ENCODE peak calls at places on chromosome 6, in ten cellular contexts. One of them, this sample, is unnamed.

GRCh38 chr6:148239777-148240462 is 102.7 kb upstream of the SASH1 start:
- DNase-seq in lower lobe of right lung: no peak
- DNase-seq in fibroblast of lung: no peak
- DNase-seq in A549: no peak
- DNase-seq in left ventricle myocardium inferior: no peak
- DNase-seq in right lobe of liver: no peak
- DNase-seq in transverse colon: no peak
- DNase-seq in kidney: no peak
- DNase-seq in colonic mucosa: no peak
- DNase-seq in HCT116: no peak
- DNase-seq in this sample: no peak

GRCh38 chr6:143843689-143844405 is 709 bp downstream of the LTV1 start:
- DNase-seq in lower lobe of right lung: no peak
- DNase-seq in fibroblast of lung: peak; percentile 17
- DNase-seq in A549: peak; percentile 9
- DNase-seq in left ventricle myocardium inferior: no peak
- DNase-seq in right lobe of liver: no peak
- DNase-seq in transverse colon: no peak
- DNase-seq in kidney: no peak
- DNase-seq in colonic mucosa: no peak
- DNase-seq in HCT116: no peak
- DNase-seq in this sample: no peak

GRCh38 chr6:88670369-88670768 is 293.0 kb downstream of the RNGTT start:
- DNase-seq in lower lobe of right lung: no peak
- DNase-seq in fibroblast of lung: no peak
- DNase-seq in A549: no peak
- DNase-seq in left ventricle myocardium inferior: no peak
- DNase-seq in right lobe of liver: peak; percentile 68
- DNase-seq in transverse colon: no peak
- DNase-seq in kidney: no peak
- DNase-seq in colonic mucosa: no peak
- DNase-seq in HCT116: no peak
- DNase-seq in this sample: no peak

GRCh38 chr6:156563710-156564109 is 213.5 kb upstream of the ARID1B start:
- DNase-seq in lower lobe of right lung: no peak
- DNase-seq in fibroblast of lung: no peak
- DNase-seq in A549: no peak
- DNase-seq in left ventricle myocardium inferior: no peak
- DNase-seq in right lobe of liver: no peak
- DNase-seq in transverse colon: no peak
- DNase-seq in kidney: no peak
- DNase-seq in colonic mucosa: no peak
- DNase-seq in HCT116: no peak
- DNase-seq in this sample: no peak

GRCh38 chr6:5135783-5136376 is 50.7 kb downstream of the PPP1R3G start:
- DNase-seq in lower lobe of right lung: no peak
- DNase-seq in fibroblast of lung: peak; percentile 23
- DNase-seq in A549: peak; percentile 49
- DNase-seq in left ventricle myocardium inferior: no peak
- DNase-seq in right lobe of liver: no peak
- DNase-seq in transverse colon: no peak
- DNase-seq in kidney: no peak
- DNase-seq in colonic mucosa: no peak
- DNase-seq in HCT116: peak; percentile 27
- DNase-seq in this sample: no peak

GRCh38 chr6:3031857-3032256 is 32.2 kb downstream of the NQO2 start:
- DNase-seq in lower lobe of right lung: no peak
- DNase-seq in fibroblast of lung: no peak
- DNase-seq in A549: no peak
- DNase-seq in left ventricle myocardium inferior: no peak
- DNase-seq in right lobe of liver: no peak
- DNase-seq in transverse colon: no peak
- DNase-seq in kidney: no peak
- DNase-seq in colonic mucosa: no peak
- DNase-seq in HCT116: no peak
- DNase-seq in this sample: no peak

GRCh38 chr6:126716826-126717514 is 377.1 kb downstream of the CENPW start:
- DNase-seq in lower lobe of right lung: no peak
- DNase-seq in fibroblast of lung: peak; percentile 8
- DNase-seq in A549: no peak
- DNase-seq in left ventricle myocardium inferior: no peak
- DNase-seq in right lobe of liver: no peak
- DNase-seq in transverse colon: no peak
- DNase-seq in kidney: no peak
- DNase-seq in colonic mucosa: no peak
- DNase-seq in HCT116: peak; percentile 27
- DNase-seq in this sample: no peak

GRCh38 chr6:145080651-145081050 is 654.7 kb downstream of the EPM2A start:
- DNase-seq in lower lobe of right lung: no peak
- DNase-seq in fibroblast of lung: peak; percentile 9
- DNase-seq in A549: no peak
- DNase-seq in left ventricle myocardium inferior: no peak
- DNase-seq in right lobe of liver: no peak
- DNase-seq in transverse colon: no peak
- DNase-seq in kidney: no peak
- DNase-seq in colonic mucosa: no peak
- DNase-seq in HCT116: no peak
- DNase-seq in this sample: no peak

GRCh38 chr6:89260832-89261231 is 43.7 kb upstream of the GABRR1 start:
- DNase-seq in lower lobe of right lung: no peak
- DNase-seq in fibroblast of lung: no peak
- DNase-seq in A549: no peak
- DNase-seq in left ventricle myocardium inferior: no peak
- DNase-seq in right lobe of liver: no peak
- DNase-seq in transverse colon: no peak
- DNase-seq in kidney: no peak
- DNase-seq in colonic mucosa: no peak
- DNase-seq in HCT116: no peak
- DNase-seq in this sample: peak; percentile 24

GRCh38 chr6:132412656-132413500 is 11.6 kb upstream of the MOXD1 start:
- DNase-seq in lower lobe of right lung: no peak
- DNase-seq in fibroblast of lung: peak; percentile 25
- DNase-seq in A549: no peak
- DNase-seq in left ventricle myocardium inferior: no peak
- DNase-seq in right lobe of liver: no peak
- DNase-seq in transverse colon: no peak
- DNase-seq in kidney: no peak
- DNase-seq in colonic mucosa: no peak
- DNase-seq in HCT116: no peak
- DNase-seq in this sample: no peak

GRCh38 chr6:149013932-149014331 is 267.1 kb downstream of the UST start:
- DNase-seq in lower lobe of right lung: no peak
- DNase-seq in fibroblast of lung: no peak
- DNase-seq in A549: no peak
- DNase-seq in left ventricle myocardium inferior: no peak
- DNase-seq in right lobe of liver: no peak
- DNase-seq in transverse colon: no peak
- DNase-seq in kidney: no peak
- DNase-seq in colonic mucosa: no peak
- DNase-seq in HCT116: no peak
- DNase-seq in this sample: no peak

GRCh38 chr6:158819213-158819976 is at the start of gene EZR:
- DNase-seq in lower lobe of right lung: peak; percentile 89
- DNase-seq in fibroblast of lung: peak; percentile 72
- DNase-seq in A549: peak; percentile 86
- DNase-seq in left ventricle myocardium inferior: peak; percentile 82
- DNase-seq in right lobe of liver: peak; percentile 89
- DNase-seq in transverse colon: peak; percentile 90
- DNase-seq in kidney: peak; percentile 95
- DNase-seq in colonic mucosa: peak; percentile 87
- DNase-seq in HCT116: peak; percentile 73
- DNase-seq in this sample: peak; percentile 85

GRCh38 chr6:100554228-100554627 is 89.5 kb upstream of the SIM1 start:
- DNase-seq in lower lobe of right lung: no peak
- DNase-seq in fibroblast of lung: no peak
- DNase-seq in A549: no peak
- DNase-seq in left ventricle myocardium inferior: no peak
- DNase-seq in right lobe of liver: no peak
- DNase-seq in transverse colon: no peak
- DNase-seq in kidney: no peak
- DNase-seq in colonic mucosa: no peak
- DNase-seq in HCT116: no peak
- DNase-seq in this sample: no peak

GRCh38 chr6:22943331-22943730 is 374.0 kb downstream of the HDGFL1 start:
- DNase-seq in lower lobe of right lung: no peak
- DNase-seq in fibroblast of lung: peak; percentile 11
- DNase-seq in A549: no peak
- DNase-seq in left ventricle myocardium inferior: no peak
- DNase-seq in right lobe of liver: no peak
- DNase-seq in transverse colon: no peak
- DNase-seq in kidney: no peak
- DNase-seq in colonic mucosa: no peak
- DNase-seq in HCT116: no peak
- DNase-seq in this sample: no peak

GRCh38 chr6:21003780-21004541 is 469.7 kb downstream of the CDKAL1 start:
- DNase-seq in lower lobe of right lung: no peak
- DNase-seq in fibroblast of lung: peak; percentile 82
- DNase-seq in A549: peak; percentile 67
- DNase-seq in left ventricle myocardium inferior: no peak
- DNase-seq in right lobe of liver: no peak
- DNase-seq in transverse colon: no peak
- DNase-seq in kidney: no peak
- DNase-seq in colonic mucosa: no peak
- DNase-seq in HCT116: no peak
- DNase-seq in this sample: no peak

GRCh38 chr6:87124074-87124473 is 29.2 kb upstream of the CGA start:
- DNase-seq in lower lobe of right lung: no peak
- DNase-seq in fibroblast of lung: no peak
- DNase-seq in A549: no peak
- DNase-seq in left ventricle myocardium inferior: no peak
- DNase-seq in right lobe of liver: no peak
- DNase-seq in transverse colon: no peak
- DNase-seq in kidney: no peak
- DNase-seq in colonic mucosa: no peak
- DNase-seq in HCT116: no peak
- DNase-seq in this sample: no peak

GRCh38 chr6:159279790-159280277 is 110.6 kb downstream of the FNDC1 start:
- DNase-seq in lower lobe of right lung: no peak
- DNase-seq in fibroblast of lung: peak; percentile 46
- DNase-seq in A549: peak; percentile 10
- DNase-seq in left ventricle myocardium inferior: no peak
- DNase-seq in right lobe of liver: no peak
- DNase-seq in transverse colon: no peak
- DNase-seq in kidney: no peak
- DNase-seq in colonic mucosa: no peak
- DNase-seq in HCT116: peak; percentile 24
- DNase-seq in this sample: no peak

GRCh38 chr6:27049863-27050781 is 197.4 kb upstream of the PRSS16 start:
- DNase-seq in lower lobe of right lung: peak; percentile 70
- DNase-seq in fibroblast of lung: no peak
- DNase-seq in A549: no peak
- DNase-seq in left ventricle myocardium inferior: no peak
- DNase-seq in right lobe of liver: no peak
- DNase-seq in transverse colon: no peak
- DNase-seq in kidney: no peak
- DNase-seq in colonic mucosa: no peak
- DNase-seq in HCT116: no peak
- DNase-seq in this sample: no peak

DNA sequence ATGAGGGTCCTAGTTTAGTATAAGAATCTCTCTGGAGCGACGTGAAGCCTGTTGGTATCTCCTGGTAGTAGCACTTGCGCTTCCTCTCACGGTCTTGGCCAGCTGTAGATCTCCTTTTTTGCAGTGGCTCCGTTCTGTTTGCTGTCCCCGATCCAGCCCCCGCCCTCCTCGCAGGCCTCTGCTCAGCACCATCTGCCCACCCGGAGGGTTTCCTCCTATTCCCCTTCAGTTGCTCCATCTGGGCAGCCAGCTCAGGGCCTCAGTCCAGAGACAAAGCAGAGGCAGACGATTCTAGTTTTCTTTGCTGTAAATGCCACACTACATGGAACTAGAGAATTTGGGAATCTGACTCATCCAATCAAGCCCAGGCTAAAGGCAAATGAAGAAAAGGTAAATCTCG is 126.6 kb downstream of the TIAM2 start:
- DNase-seq in lower lobe of right lung: no peak
- DNase-seq in fibroblast of lung: peak; percentile 41
- DNase-seq in A549: no peak
- DNase-seq in left ventricle myocardium inferior: no peak
- DNase-seq in right lobe of liver: no peak
- DNase-seq in transverse colon: no peak
- DNase-seq in kidney: no peak
- DNase-seq in colonic mucosa: no peak
- DNase-seq in HCT116: no peak
- DNase-seq in this sample: no peak
- H3K4me3 ChIP-seq in lower lobe of right lung: no peak overlapping the region
- H3K4me3 ChIP-seq in fibroblast of lung: no peak overlapping the region
- H3K4me3 ChIP-seq in A549: no peak overlapping the region
- H3K4me3 ChIP-seq in left ventricle myocardium inferior: peak overlapping the region; percentile 46
- H3K4me3 ChIP-seq in right lobe of liver: no peak overlapping the region
- H3K4me3 ChIP-seq in transverse colon: peak overlapping the region; percentile 9
- H3K4me3 ChIP-seq in kidney: no peak overlapping the region
- H3K4me3 ChIP-seq in colonic mucosa: no peak overlapping the region
- H3K4me3 ChIP-seq in HCT116: no peak overlapping the region
- H3K4me3 ChIP-seq in this sample: peak overlapping the region; percentile 41

GRCh38 chr6:136201735-136202134 is 48.4 kb downstream of the MTFR2 start:
- DNase-seq in lower lobe of right lung: no peak
- DNase-seq in fibroblast of lung: no peak
- DNase-seq in A549: peak; percentile 18
- DNase-seq in left ventricle myocardium inferior: no peak
- DNase-seq in right lobe of liver: no peak
- DNase-seq in transverse colon: no peak
- DNase-seq in kidney: no peak
- DNase-seq in colonic mucosa: no peak
- DNase-seq in HCT116: no peak
- DNase-seq in this sample: no peak
- TF ChIP-seq CTCF in lower lobe of right lung: no peak
- TF ChIP-seq CTCF in fibroblast of lung: no peak
- TF ChIP-seq CTCF in A549: no peak
- TF ChIP-seq CTCF in left ventricle myocardium inferior: no peak
- TF ChIP-seq CTCF in right lobe of liver: no peak
- TF ChIP-seq CTCF in transverse colon: no peak
- TF ChIP-seq CTCF in kidney: no peak
- TF ChIP-seq CTCF in colonic mucosa: no peak
- TF ChIP-seq CTCF in HCT116: no peak
- TF ChIP-seq CTCF in this sample: no peak

DNA sequence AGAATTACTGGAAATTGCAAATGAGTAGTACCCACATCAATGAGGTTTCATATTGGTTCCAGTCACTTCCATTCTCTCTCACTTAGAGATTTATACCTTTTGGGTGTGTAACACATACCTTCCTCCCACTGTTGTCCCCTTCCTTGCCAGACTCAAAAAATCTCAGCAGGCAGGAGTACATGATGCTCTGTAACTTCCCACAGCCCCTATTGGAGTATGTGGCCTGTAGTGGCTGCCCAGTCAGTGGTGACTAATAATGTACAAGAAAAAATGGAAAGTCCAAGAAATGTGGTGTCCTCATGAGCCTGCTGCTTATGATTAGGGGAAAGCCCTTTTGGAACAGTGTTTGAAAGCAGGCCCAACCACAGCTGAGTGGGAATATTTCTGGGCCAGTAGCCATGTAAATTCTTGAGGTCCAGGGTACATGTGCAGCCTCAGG is 312.0 kb downstream of the ZFAND3 start:
- DNase-seq in lower lobe of right lung: no peak
- DNase-seq in fibroblast of lung: peak; percentile 99
- DNase-seq in A549: no peak
- DNase-seq in left ventricle myocardium inferior: no peak
- DNase-seq in right lobe of liver: no peak
- DNase-seq in transverse colon: no peak
- DNase-seq in kidney: no peak
- DNase-seq in colonic mucosa: no peak
- DNase-seq in HCT116: no peak
- DNase-seq in this sample: no peak
- H3K27ac ChIP-seq in lower lobe of right lung: no peak overlapping the region
- H3K27ac ChIP-seq in fibroblast of lung: peak overlapping the region; percentile 52
- H3K27ac ChIP-seq in A549: no peak overlapping the region
- H3K27ac ChIP-seq in left ventricle myocardium inferior: no peak overlapping the region
- H3K27ac ChIP-seq in right lobe of liver: no peak overlapping the region
- H3K27ac ChIP-seq in transverse colon: no peak overlapping the region
- H3K27ac ChIP-seq in kidney: no peak overlapping the region
- H3K27ac ChIP-seq in colonic mucosa: no peak overlapping the region
- H3K27ac ChIP-seq in HCT116: no peak overlapping the region
- H3K27ac ChIP-seq in this sample: no peak overlapping the region

GRCh38 chr6:30103630-30104179 is 9.2 kb downstream of the TRIM31 start:
- DNase-seq in lower lobe of right lung: no peak
- DNase-seq in fibroblast of lung: no peak
- DNase-seq in A549: no peak
- DNase-seq in left ventricle myocardium inferior: no peak
- DNase-seq in right lobe of liver: no peak
- DNase-seq in transverse colon: no peak
- DNase-seq in kidney: no peak
- DNase-seq in colonic mucosa: peak; percentile 20
- DNase-seq in HCT116: no peak
- DNase-seq in this sample: no peak
- H3K4me3 ChIP-seq in lower lobe of right lung: peak overlapping the region; percentile 54
- H3K4me3 ChIP-seq in fibroblast of lung: peak overlapping the region; percentile 49
- H3K4me3 ChIP-seq in A549: peak overlapping the region; percentile 38
- H3K4me3 ChIP-seq in left ventricle myocardium inferior: peak overlapping the region; percentile 65
- H3K4me3 ChIP-seq in right lobe of liver: peak overlapping the region; percentile 47
- H3K4me3 ChIP-seq in transverse colon: peak overlapping the region; percentile 55
- H3K4me3 ChIP-seq in kidney: peak overlapping the region; percentile 58
- H3K4me3 ChIP-seq in colonic mucosa: peak overlapping the region; percentile 31
- H3K4me3 ChIP-seq in HCT116: no peak overlapping the region
- H3K4me3 ChIP-seq in this sample: peak overlapping the region; percentile 66

This sample was measured in coronary artery.